ENCODE peak calls at places on chromosomes 6 and 20, in ten cellular contexts. W, B, Y, I, D, A, T, V, O and S are unnamed samples.
A peak's percentile ranks its signal among the peaks of the same experiment; 100 is the strongest.

GRCh38 chr6:132247381-132248159 is 153.7 kb downstream of the MOXD1 start:
- DNase-seq in A (no peak), T (no peak), O (no peak), V (no peak), W (no peak), B (no peak), D (no peak), I (no peak), Y (peak; percentile 37), S (no peak)

GRCh38 chr6:43705996-43706395 is 18.4 kb upstream of the MRPS18A start:
- DNase-seq in T (no peak), B (peak; percentile 9), W (no peak), A (no peak), D (no peak), V (no peak), I (no peak), Y (peak; percentile 53), O (no peak), S (peak; percentile 84)

GRCh38 chr20:17622851-17623508 is 53.1 kb downstream of the DSTN start:
- DNase-seq in T (peak; percentile 29), O (no peak), D (no peak), I (no peak), B (no peak), Y (no peak), W (no peak), A (no peak), V (no peak), S (no peak)

GRCh38 chr6:115271434-115271833 is 789.3 kb downstream of the FRK start:
- DNase-seq in O (no peak), D (no peak), W (no peak), Y (no peak), B (no peak), V (no peak), T (no peak), A (peak; percentile 76), I (no peak), S (no peak)

GRCh38 chr6:141667580-141668309 is 465.0 kb upstream of the GJE1 start:
- DNase-seq in B (no peak), Y (peak; percentile 67), I (no peak), O (no peak), A (no peak), W (no peak), D (no peak), T (no peak), V (no peak), S (no peak)

GRCh38 chr6:107654736-107655135 is 164.8 kb downstream of the SOBP start:
- DNase-seq in A (no peak), V (no peak), D (no peak), B (no peak), Y (no peak), O (no peak), I (no peak), T (no peak), W (no peak), S (no peak)

GRCh38 chr6:5014072-5014561 is 10.3 kb upstream of the RPP40 start:
- DNase-seq in I (no peak), V (no peak), W (no peak), T (no peak), D (no peak), O (no peak), Y (no peak), A (no peak), B (no peak), S (no peak)

GRCh38 chr6:166852484-166852975 is 103.8 kb downstream of the RNASET2 start:
- DNase-seq in O (no peak), B (no peak), I (no peak), V (no peak), A (no peak), D (no peak), T (no peak), W (no peak), Y (no peak), S (no peak)

GRCh38 chr20:25867776-25868649 is 171.4 kb upstream of the ZNF337 start:
- DNase-seq in O (peak; percentile 79), A (peak; percentile 4), T (peak; percentile 80), B (no peak), I (no peak), Y (peak; percentile 71), W (peak; percentile 86), V (peak; percentile 91), D (peak; percentile 33), S (peak; percentile 94)

GRCh38 chr6:111625099-111625416 is 19.4 kb upstream of the TRAF3IP2 start:
- DNase-seq in W (no peak), V (no peak), T (no peak), A (no peak), I (no peak), B (no peak), Y (no peak), D (no peak), O (no peak), S (no peak)

GRCh38 chr20:32511358-32512046 is 73.6 kb downstream of the NOL4L start:
- DNase-seq in D (no peak), Y (no peak), B (no peak), A (no peak), O (no peak), I (no peak), V (no peak), W (no peak), T (no peak), S (no peak)

GRCh38 chr20:44651507-44652373 is at the start of gene ADA:
- DNase-seq in A (peak; percentile 34), T (peak; percentile 84), W (peak; percentile 23), O (peak; percentile 58), B (peak; percentile 45), Y (peak; percentile 15), V (peak; percentile 13), I (no peak), D (peak; percentile 36), S (peak; percentile 69)

GRCh38 chr20:54649511-54649962 is 174.1 kb downstream of the DOK5 start:
- DNase-seq in Y (peak; percentile 77), D (no peak), W (peak; percentile 75), B (peak; percentile 37), V (peak; percentile 76), O (peak; percentile 87), A (peak; percentile 42), T (peak; percentile 73), I (peak; percentile 83), S (peak; percentile 57)

GRCh38 chr6:44514576-44515193 is 127.2 kb downstream of the CDC5L start:
- DNase-seq in V (no peak), T (no peak), B (no peak), W (no peak), A (no peak), O (no peak), D (no peak), Y (no peak), I (no peak), S (no peak)

GRCh38 chr20:17610566-17611289 is 40.9 kb downstream of the DSTN start:
- DNase-seq in D (peak; percentile 48), B (no peak), Y (no peak), V (peak; percentile 35), O (no peak), A (no peak), I (peak; percentile 61), T (peak; percentile 80), W (no peak), S (no peak)

GRCh38 chr6:49336514-49337131 is 126.4 kb downstream of the MMUT start:
- DNase-seq in D (no peak), V (no peak), W (no peak), I (no peak), A (no peak), T (no peak), B (no peak), Y (no peak), O (no peak), S (no peak)

GRCh38 chr6:14454467-14454763 is 336.8 kb downstream of the CD83 start:
- DNase-seq in B (no peak), I (peak; percentile 67), V (no peak), A (peak; percentile 98), T (peak; percentile 79), W (no peak), O (no peak), D (peak; percentile 10), Y (no peak), S (peak; percentile 86)

GRCh38 chr20:21840991-21841390 is 135.5 kb downstream of the PAX1 start:
- DNase-seq in O (no peak), Y (peak; percentile 70), T (no peak), D (no peak), V (no peak), I (no peak), B (no peak), A (no peak), W (no peak), S (no peak)

GRCh38 chr20:34567885-34568865 is 9.7 kb downstream of the MAP1LC3A start:
- DNase-seq in Y (no peak), O (no peak), V (no peak), T (no peak), W (no peak), B (no peak), A (no peak), D (no peak), I (peak; percentile 33), S (no peak)

GRCh38 chr6:73497915-73498314 is 22.9 kb downstream of the EEF1A1 start:
- DNase-seq in A (no peak), I (no peak), Y (no peak), W (no peak), V (no peak), O (no peak), T (no peak), D (no peak), B (no peak), S (no peak)

GRCh38 chr20:20432618-20433286 is 64.8 kb downstream of the INSM1 start:
- DNase-seq in D (no peak), V (no peak), B (no peak), A (no peak), O (no peak), W (no peak), Y (no peak), T (no peak), I (no peak), S (no peak)

GRCh38 chr6:109075934-109076333 is 18.7 kb downstream of the SESN1 start:
- DNase-seq in T (no peak), O (no peak), B (peak; percentile 65), D (no peak), I (no peak), W (no peak), A (no peak), V (no peak), Y (peak; percentile 74), S (no peak)

GRCh38 chr6:37565267-37566208 is 65.8 kb upstream of the CCDC167 start:
- DNase-seq in B (no peak), I (no peak), V (no peak), W (no peak), T (no peak), D (no peak), A (no peak), O (peak; percentile 63), Y (no peak), S (peak; percentile 38)